ENCODE peak calls at places on chromosomes 6 and 20, in four cellular contexts. One of them, this sample, is unnamed.

GRCh38 chr20:23744726-23745646 is 5.7 kb downstream of the CST1 start:
- DNase-seq in H1: no peak
- DNase-seq in K562: no peak
- DNase-seq in HepG2: no peak
- DNase-seq in this sample: no peak

GRCh38 chr6:121828567-121828966 is 393.1 kb downstream of the GJA1 start:
- DNase-seq in H1: no peak
- DNase-seq in K562: no peak
- DNase-seq in HepG2: no peak
- DNase-seq in this sample: no peak

GRCh38 chr6:24501914-24502313 is 7.1 kb downstream of the ALDH5A1 start:
- DNase-seq in H1: no peak
- DNase-seq in K562: no peak
- DNase-seq in HepG2: peak
- DNase-seq in this sample: no peak

GRCh38 chr6:81309841-81310240 is 442.6 kb downstream of the TENT5A start:
- DNase-seq in H1: no peak
- DNase-seq in K562: no peak
- DNase-seq in HepG2: no peak
- DNase-seq in this sample: no peak

GRCh38 chr20:10076126-10077080 is 41.6 kb downstream of the ANKEF1 start:
- DNase-seq in H1: no peak
- DNase-seq in K562: no peak
- DNase-seq in HepG2: no peak
- DNase-seq in this sample: no peak

GRCh38 chr6:39231386-39231785 is 2.1 kb upstream of the KCNK5 start:
- DNase-seq in H1: no peak
- DNase-seq in K562: no peak
- DNase-seq in HepG2: no peak
- DNase-seq in this sample: no peak

GRCh38 chr20:22471156-22471836 is 113.1 kb downstream of the FOXA2 start:
- DNase-seq in H1: no peak
- DNase-seq in K562: peak
- DNase-seq in HepG2: peak
- DNase-seq in this sample: no peak

GRCh38 chr6:9456241-9456658 is 958.6 kb downstream of the TFAP2A start:
- DNase-seq in H1: peak
- DNase-seq in K562: no peak
- DNase-seq in HepG2: no peak
- DNase-seq in this sample: no peak

GRCh38 chr6:137365648-137366047 is 128.5 kb downstream of the OLIG3 start:
- DNase-seq in H1: no peak
- DNase-seq in K562: no peak
- DNase-seq in HepG2: peak
- DNase-seq in this sample: no peak

GRCh38 chr6:169271158-169271936 is 17.7 kb upstream of the THBS2 start:
- DNase-seq in H1: no peak
- DNase-seq in K562: no peak
- DNase-seq in HepG2: no peak
- DNase-seq in this sample: no peak

GRCh38 chr6:146847426-146847825 is 248.7 kb downstream of the ADGB start:
- DNase-seq in H1: no peak
- DNase-seq in K562: no peak
- DNase-seq in HepG2: no peak
- DNase-seq in this sample: no peak

GRCh38 chr20:41234546-41234945 is 83.0 kb downstream of the ZHX3 start:
- DNase-seq in H1: no peak
- DNase-seq in K562: no peak
- DNase-seq in HepG2: no peak
- DNase-seq in this sample: no peak

GRCh38 chr6:10719386-10720228 is 3.3 kb upstream of the TMEM14C start:
- DNase-seq in H1: no peak
- DNase-seq in K562: peak
- DNase-seq in HepG2: peak
- DNase-seq in this sample: no peak

GRCh38 chr20:17710379-17711305 is 10.9 kb downstream of the BANF2 start:
- DNase-seq in H1: no peak
- DNase-seq in K562: peak
- DNase-seq in HepG2: peak
- DNase-seq in this sample: no peak

DNA sequence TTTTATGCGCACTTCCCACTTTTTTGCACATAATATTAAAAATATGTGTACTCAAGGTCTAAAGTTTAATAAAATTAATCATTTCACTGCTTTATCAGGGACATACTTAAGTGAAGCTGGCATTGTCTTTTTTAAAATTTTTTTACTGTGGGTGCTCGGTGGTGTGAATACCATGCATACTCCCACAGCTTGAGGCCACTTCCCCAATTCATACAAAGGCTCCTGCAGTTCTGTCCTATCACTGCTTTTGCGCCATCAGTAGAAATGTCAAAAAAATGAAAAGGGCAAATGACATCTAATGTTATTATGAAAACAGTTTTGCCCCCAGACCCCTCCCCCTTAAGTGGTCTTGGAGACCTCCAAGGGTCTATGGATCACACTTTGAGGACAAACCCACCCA is 464.1 kb upstream of the ARID1B start:
- DNase-seq in H1: no peak
- DNase-seq in K562: no peak
- DNase-seq in HepG2: no peak
- DNase-seq in this sample: no peak
- TF ChIP-seq TAF1 in H1: no peak
- TF ChIP-seq TAF1 in K562: no peak
- TF ChIP-seq TAF1 in HepG2: no peak
- TF ChIP-seq TAF1 in this sample: no peak

GRCh38 chr6:33170176-33171095 is 21.8 kb downstream of the COL11A2 start:
- DNase-seq in H1: no peak
- DNase-seq in K562: no peak
- DNase-seq in HepG2: no peak
- DNase-seq in this sample: no peak
- TF ChIP-seq POLR2AphosphoS5 in H1: no peak
- TF ChIP-seq POLR2AphosphoS5 in K562: no peak
- TF ChIP-seq POLR2AphosphoS5 in HepG2: no peak
- TF ChIP-seq POLR2AphosphoS5 in this sample: no peak

GRCh38 chr20:45919536-45919933 is 7.6 kb upstream of the PLTP start:
- DNase-seq in H1: no peak
- DNase-seq in K562: no peak
- DNase-seq in HepG2: no peak
- DNase-seq in this sample: no peak

GRCh38 chr20:45917790-45918141 is 5.8 kb upstream of the PLTP start:
- DNase-seq in H1: no peak
- DNase-seq in K562: no peak
- DNase-seq in HepG2: no peak
- DNase-seq in this sample: no peak

GRCh38 chr20:45919951-45920794 is 8.2 kb upstream of the PLTP start:
- DNase-seq in H1: no peak
- DNase-seq in K562: no peak
- DNase-seq in HepG2: no peak
- DNase-seq in this sample: no peak

GRCh38 chr20:45918779-45919535 is 7.0 kb upstream of the PLTP start:
- DNase-seq in H1: no peak
- DNase-seq in K562: no peak
- DNase-seq in HepG2: no peak
- DNase-seq in this sample: no peak

DNA sequence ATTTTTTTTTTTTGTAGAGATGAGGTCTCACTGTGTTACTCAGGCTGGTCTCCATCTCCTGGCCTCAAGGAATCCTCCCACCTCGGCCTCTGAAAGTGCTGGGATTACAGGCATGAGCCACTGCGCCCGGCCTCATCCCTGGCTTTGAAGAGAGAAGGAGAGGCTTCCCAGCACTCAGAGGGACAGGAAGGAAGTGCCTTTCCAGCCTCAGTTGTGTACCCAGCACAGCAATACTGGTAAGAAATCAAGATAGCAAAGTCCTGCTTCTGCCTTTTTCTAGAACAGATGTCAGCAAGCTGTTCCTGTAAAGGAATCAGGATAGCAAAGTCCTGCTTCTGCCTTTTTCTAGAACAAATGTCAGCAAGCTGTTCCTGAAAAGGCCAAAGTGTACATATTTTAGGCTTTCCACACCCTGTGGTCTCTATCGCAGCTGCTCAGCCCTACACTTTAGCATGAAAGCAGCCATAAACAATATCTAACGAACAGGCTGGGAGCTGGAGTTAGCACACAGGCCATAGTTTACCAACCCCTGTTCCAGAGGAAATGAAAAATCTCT is 6.3 kb upstream of the PLTP start:
- DNase-seq in H1: no peak
- DNase-seq in K562: no peak
- DNase-seq in HepG2: no peak
- DNase-seq in this sample: no peak
- TF ChIP-seq TAF1 in H1: no peak
- TF ChIP-seq TAF1 in K562: no peak
- TF ChIP-seq TAF1 in HepG2: no peak
- TF ChIP-seq TAF1 in this sample: no peak

DNA sequence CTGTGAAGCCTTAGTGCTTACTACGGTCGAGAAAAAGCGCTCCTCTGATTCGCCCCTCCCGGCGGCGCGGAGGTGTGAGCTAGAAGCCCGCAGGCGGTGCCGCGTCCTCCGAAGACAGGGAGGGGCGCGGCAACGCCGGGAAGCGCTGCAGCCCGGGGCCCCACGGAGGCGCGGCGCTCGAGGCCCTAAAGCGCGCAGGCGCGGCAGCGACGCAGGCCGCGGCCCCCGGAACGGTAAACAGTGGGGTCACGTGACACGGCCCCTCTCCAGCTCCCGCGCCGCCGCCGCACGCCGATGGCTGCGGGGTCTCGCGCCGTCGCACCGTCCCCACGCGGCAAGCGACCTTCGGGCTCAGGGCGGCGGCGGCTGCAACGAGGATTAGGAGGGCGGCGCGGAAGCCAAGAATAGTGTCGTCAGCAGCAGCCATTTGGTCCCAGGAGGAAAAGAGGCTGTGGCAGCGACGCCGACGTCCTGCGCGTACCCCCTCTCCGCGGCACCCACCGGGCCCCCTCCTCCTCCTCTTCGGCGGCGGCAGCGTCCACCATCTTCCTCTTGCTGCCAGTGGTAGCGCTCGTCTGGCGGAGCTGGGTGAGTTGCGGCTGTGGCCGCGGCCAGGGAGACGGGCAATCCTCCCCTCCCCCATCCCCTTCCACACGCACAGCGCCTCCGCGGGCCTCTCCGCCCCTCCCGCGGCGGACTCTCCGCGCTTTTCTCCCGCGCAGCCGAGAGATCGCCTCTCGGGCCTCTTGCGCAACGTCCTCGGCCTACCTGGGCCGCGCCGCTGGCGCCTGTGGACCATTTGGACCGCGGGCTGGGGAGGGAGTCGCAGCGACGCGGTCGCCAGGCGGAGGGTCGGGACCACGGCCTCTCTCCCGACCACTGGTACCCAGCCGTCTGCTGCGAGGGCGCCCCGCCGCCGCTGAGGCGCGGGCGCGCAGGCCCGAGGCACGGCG is at the start of gene PHF3:
- DNase-seq in H1: peak
- DNase-seq in K562: peak
- DNase-seq in HepG2: peak
- DNase-seq in this sample: peak
- TF ChIP-seq POLR2AphosphoS5 in H1: peak
- TF ChIP-seq POLR2AphosphoS5 in K562: peak
- TF ChIP-seq POLR2AphosphoS5 in HepG2: peak
- TF ChIP-seq POLR2AphosphoS5 in this sample: no peak

GRCh38 chr20:36248836-36249235 is 12.6 kb downstream of the AAR2 start:
- DNase-seq in H1: no peak
- DNase-seq in K562: no peak
- DNase-seq in HepG2: no peak
- DNase-seq in this sample: no peak
- TF ChIP-seq TAF1 in H1: no peak
- TF ChIP-seq TAF1 in K562: no peak
- TF ChIP-seq TAF1 in HepG2: no peak
- TF ChIP-seq TAF1 in this sample: no peak

DNA sequence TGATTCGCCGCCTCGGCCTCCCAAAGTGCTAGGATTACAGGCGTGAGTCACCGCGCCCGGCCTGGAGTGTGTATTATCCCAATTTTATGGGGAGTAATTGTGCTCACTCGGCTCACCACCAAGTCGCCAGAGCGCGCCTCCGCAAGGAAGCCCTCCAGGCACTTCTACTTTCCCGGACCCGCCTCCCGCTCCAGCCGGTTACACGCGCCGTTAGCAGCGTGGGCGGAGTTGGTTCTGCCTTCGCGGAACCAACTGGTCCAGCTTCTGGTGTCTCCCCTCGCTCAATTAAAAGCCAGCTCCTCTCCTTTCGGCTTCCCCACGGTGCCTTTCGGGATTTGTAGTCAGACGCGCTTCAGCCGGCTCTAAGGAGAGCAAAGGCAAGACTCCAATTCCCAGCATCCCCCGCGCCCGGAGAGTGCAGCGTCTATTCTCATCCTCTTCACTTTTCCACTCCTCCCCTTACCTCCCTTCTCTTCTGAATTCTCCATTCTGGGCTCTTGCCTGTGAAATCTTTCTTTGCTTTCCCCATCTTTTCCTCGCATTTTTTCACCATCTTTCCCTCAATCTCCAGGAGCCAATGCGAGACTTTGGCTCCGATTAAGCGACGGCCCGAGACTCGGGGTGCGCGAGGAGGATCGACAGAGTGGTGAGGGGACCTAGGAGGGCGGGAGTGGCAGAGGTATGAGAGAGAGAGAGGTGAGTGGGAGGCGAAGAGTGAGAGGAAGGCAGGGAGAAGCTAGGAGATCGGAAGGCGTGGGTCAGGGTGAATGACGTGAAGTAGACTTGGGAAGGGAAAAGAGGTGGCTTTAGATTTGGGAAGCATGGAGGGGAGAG is at the start of gene GTF2H4:
- DNase-seq in H1: peak
- DNase-seq in K562: peak
- DNase-seq in HepG2: peak
- DNase-seq in this sample: peak
- TF ChIP-seq POLR2AphosphoS5 in H1: peak
- TF ChIP-seq POLR2AphosphoS5 in K562: peak
- TF ChIP-seq POLR2AphosphoS5 in HepG2: peak
- TF ChIP-seq POLR2AphosphoS5 in this sample: no peak

GRCh38 chr6:163951326-163951725 is 536.8 kb downstream of the QKI start:
- DNase-seq in H1: peak
- DNase-seq in K562: no peak
- DNase-seq in HepG2: no peak
- DNase-seq in this sample: no peak
- TF ChIP-seq TAF1 in H1: no peak
- TF ChIP-seq TAF1 in K562: no peak
- TF ChIP-seq TAF1 in HepG2: no peak
- TF ChIP-seq TAF1 in this sample: no peak